ENCODE peak calls at places on chromosomes 12 and 14, in four cellular contexts. One of them, this sample, is unnamed.
A peak's percentile ranks its signal among the peaks of the same experiment; 100 is the strongest.

GRCh38 chr14:92657457-92658142 is 90.8 kb downstream of the LGMN start:
- DNase-seq in mammary epithelial cell: no peak
- DNase-seq in sigmoid colon: peak; percentile 87
- DNase-seq in testis: peak; percentile 68
- DNase-seq in this sample: no peak

GRCh38 chr14:62179367-62180018 is 417.3 kb downstream of the SNAPC1 start:
- DNase-seq in mammary epithelial cell: peak; percentile 66
- DNase-seq in sigmoid colon: no peak
- DNase-seq in testis: peak; percentile 85
- DNase-seq in this sample: peak; percentile 83

GRCh38 chr14:29274890-29275651 is 508.5 kb downstream of the FOXG1 start:
- DNase-seq in testis: no peak
- DNase-seq in sigmoid colon: no peak
- DNase-seq in mammary epithelial cell: no peak
- DNase-seq in this sample: no peak

GRCh38 chr12:107122452-107122958 is 29.2 kb upstream of the CRY1 start:
- DNase-seq in testis: no peak
- DNase-seq in mammary epithelial cell: no peak
- DNase-seq in sigmoid colon: no peak
- DNase-seq in this sample: no peak

GRCh38 chr12:53324113-53324778 is 2.8 kb upstream of the AAAS start:
- DNase-seq in testis: peak; percentile 51
- DNase-seq in sigmoid colon: no peak
- DNase-seq in mammary epithelial cell: peak; percentile 14
- DNase-seq in this sample: no peak

GRCh38 chr14:98408713-98409112 is 863.3 kb downstream of the BCL11B start:
- DNase-seq in mammary epithelial cell: no peak
- DNase-seq in sigmoid colon: no peak
- DNase-seq in testis: no peak
- DNase-seq in this sample: no peak

GRCh38 chr14:104388631-104389325 is 190.8 kb upstream of the C14orf180 start:
- DNase-seq in mammary epithelial cell: no peak
- DNase-seq in sigmoid colon: peak; percentile 60
- DNase-seq in testis: peak; percentile 5
- DNase-seq in this sample: no peak

GRCh38 chr14:51652168-51653095 is 722 bp downstream of the FRMD6 start:
- DNase-seq in testis: peak; percentile 71
- DNase-seq in sigmoid colon: peak; percentile 76
- DNase-seq in mammary epithelial cell: no peak
- DNase-seq in this sample: no peak

GRCh38 chr12:69947123-69947522 is 122.1 kb downstream of the MYRFL start:
- DNase-seq in mammary epithelial cell: no peak
- DNase-seq in sigmoid colon: no peak
- DNase-seq in testis: no peak
- DNase-seq in this sample: no peak

GRCh38 chr12:115763376-115763775 is 514.1 kb downstream of the MED13L start:
- DNase-seq in testis: peak; percentile 24
- DNase-seq in mammary epithelial cell: no peak
- DNase-seq in sigmoid colon: no peak
- DNase-seq in this sample: no peak

GRCh38 chr14:53411110-53411509 is 258.0 kb upstream of the DDHD1 start:
- DNase-seq in mammary epithelial cell: no peak
- DNase-seq in sigmoid colon: no peak
- DNase-seq in testis: no peak
- DNase-seq in this sample: peak; percentile 28

GRCh38 chr12:18146375-18146774 is 56.4 kb upstream of the RERGL start:
- DNase-seq in mammary epithelial cell: no peak
- DNase-seq in sigmoid colon: no peak
- DNase-seq in testis: no peak
- DNase-seq in this sample: no peak

GRCh38 chr12:24767016-24767415 is 181.9 kb downstream of the BCAT1 start:
- DNase-seq in testis: no peak
- DNase-seq in sigmoid colon: no peak
- DNase-seq in mammary epithelial cell: peak; percentile 90
- DNase-seq in this sample: no peak

GRCh38 chr12:42360747-42361403 is 34.9 kb downstream of the PPHLN1 start:
- DNase-seq in mammary epithelial cell: no peak
- DNase-seq in testis: no peak
- DNase-seq in sigmoid colon: no peak
- DNase-seq in this sample: peak; percentile 13

GRCh38 chr14:74720526-74720925 is 7.6 kb downstream of the FCF1 start:
- DNase-seq in sigmoid colon: no peak
- DNase-seq in testis: no peak
- DNase-seq in mammary epithelial cell: no peak
- DNase-seq in this sample: peak; percentile 6

GRCh38 chr14:54040851-54041250 is 84.2 kb upstream of the BMP4 start:
- DNase-seq in testis: no peak
- DNase-seq in sigmoid colon: no peak
- DNase-seq in mammary epithelial cell: peak; percentile 1
- DNase-seq in this sample: no peak

GRCh38 chr12:76556373-76556772 is 3.2 kb downstream of the OSBPL8 start:
- DNase-seq in testis: no peak
- DNase-seq in sigmoid colon: no peak
- DNase-seq in mammary epithelial cell: no peak
- DNase-seq in this sample: no peak

GRCh38 chr14:49975799-49976198 is 82.9 kb downstream of the ARF6 start:
- DNase-seq in testis: no peak
- DNase-seq in sigmoid colon: no peak
- DNase-seq in mammary epithelial cell: no peak
- DNase-seq in this sample: no peak

GRCh38 chr12:28611115-28611435 is 420.8 kb downstream of the CCDC91 start:
- DNase-seq in sigmoid colon: no peak
- DNase-seq in mammary epithelial cell: peak; percentile 91
- DNase-seq in testis: no peak
- DNase-seq in this sample: peak; percentile 94

GRCh38 chr14:98694541-98694940 is 577.5 kb downstream of the BCL11B start:
- DNase-seq in mammary epithelial cell: no peak
- DNase-seq in sigmoid colon: no peak
- DNase-seq in testis: no peak
- DNase-seq in this sample: no peak

GRCh38 chr14:74292061-74292460 is 10.7 kb downstream of the ABCD4 start:
- DNase-seq in mammary epithelial cell: no peak
- DNase-seq in sigmoid colon: no peak
- DNase-seq in testis: no peak
- DNase-seq in this sample: no peak

GRCh38 chr12:57758566-57759359 is 3.9 kb downstream of the MARCHF9 start:
- DNase-seq in mammary epithelial cell: no peak
- DNase-seq in testis: no peak
- DNase-seq in sigmoid colon: peak; percentile 54
- DNase-seq in this sample: no peak

GRCh38 chr12:67790660-67791059 is 142.1 kb downstream of the DYRK2 start:
- DNase-seq in mammary epithelial cell: no peak
- DNase-seq in testis: no peak
- DNase-seq in sigmoid colon: no peak
- DNase-seq in this sample: no peak

GRCh38 chr12:47939009-47939601 is 24.3 kb upstream of the TMEM106C start:
- DNase-seq in testis: peak; percentile 26
- DNase-seq in mammary epithelial cell: no peak
- DNase-seq in sigmoid colon: peak; percentile 40
- DNase-seq in this sample: no peak

GRCh38 chr14:21520718-21521117 is 5.4 kb downstream of the SALL2 start:
- DNase-seq in mammary epithelial cell: no peak
- DNase-seq in sigmoid colon: no peak
- DNase-seq in testis: no peak
- DNase-seq in this sample: no peak
- H3K4me1 ChIP-seq in mammary epithelial cell: no peaks in the 10 kb centered on the region
- H3K4me1 ChIP-seq in sigmoid colon: no peaks in the 10 kb centered on the region
- H3K4me1 ChIP-seq in testis: peaks cover 5% of the 10 kb centered on the region
- H3K4me1 ChIP-seq in this sample: peaks cover 12% of the 10 kb centered on the region

DNA sequence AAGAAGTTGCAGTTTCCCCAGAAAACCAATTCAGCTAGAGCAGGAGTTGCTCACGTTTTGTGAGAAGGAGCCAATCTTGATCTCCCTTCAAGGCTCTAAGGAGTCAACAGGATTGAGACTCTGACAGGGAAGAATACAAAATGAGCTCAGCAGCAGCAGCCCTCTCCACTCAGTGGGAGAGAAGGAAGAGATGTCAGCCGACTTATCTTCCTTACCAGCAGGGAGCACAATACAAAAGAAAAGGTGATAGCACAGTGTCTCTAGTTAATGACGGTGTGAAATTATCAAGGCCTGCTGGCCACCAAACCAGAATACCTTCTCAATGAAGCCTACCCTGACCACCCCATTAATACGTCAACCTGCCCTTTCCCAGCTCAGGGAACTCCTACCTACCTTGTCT is 223.6 kb upstream of the TMPO start:
- DNase-seq in testis: peak; percentile 20
- DNase-seq in mammary epithelial cell: no peak
- DNase-seq in sigmoid colon: no peak
- DNase-seq in this sample: no peak
- H3K4me1 ChIP-seq in testis: peaks cover 6% of the 10 kb centered on the region
- H3K4me1 ChIP-seq in mammary epithelial cell: no peaks in the 10 kb centered on the region
- H3K4me1 ChIP-seq in sigmoid colon: no peaks in the 10 kb centered on the region
- H3K4me1 ChIP-seq in this sample: no peaks in the 10 kb centered on the region

GRCh38 chr12:71945121-71945520 is 6.5 kb downstream of the TPH2 start:
- DNase-seq in mammary epithelial cell: no peak
- DNase-seq in sigmoid colon: no peak
- DNase-seq in testis: no peak
- DNase-seq in this sample: no peak
- H3K4me1 ChIP-seq in mammary epithelial cell: peaks cover 3% of the 10 kb centered on the region
- H3K4me1 ChIP-seq in sigmoid colon: no peaks in the 10 kb centered on the region
- H3K4me1 ChIP-seq in testis: no peaks in the 10 kb centered on the region
- H3K4me1 ChIP-seq in this sample: no peaks in the 10 kb centered on the region

DNA sequence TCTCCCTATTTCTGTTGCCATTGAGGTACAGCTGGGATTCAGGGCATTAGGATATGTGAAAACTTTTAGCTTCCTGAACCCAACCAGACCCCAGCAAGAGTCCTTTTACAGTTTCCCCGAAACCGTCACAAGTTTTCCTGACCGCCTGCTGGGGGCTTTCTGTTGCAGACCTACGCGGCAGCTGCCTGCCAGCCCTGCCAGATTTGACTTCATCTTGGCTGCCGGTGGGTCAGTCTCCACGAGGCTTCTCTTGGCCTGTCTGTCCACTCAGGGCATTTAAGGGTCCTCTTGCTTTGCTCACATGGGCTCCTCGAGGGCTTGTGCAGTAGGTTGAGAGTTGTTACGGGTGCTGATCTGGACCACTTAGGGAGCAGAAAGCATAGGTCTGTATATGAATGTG is 17.2 kb downstream of the ETV6 start:
- DNase-seq in testis: no peak
- DNase-seq in sigmoid colon: no peak
- DNase-seq in mammary epithelial cell: no peak
- DNase-seq in this sample: no peak
- H3K4me1 ChIP-seq in testis: peaks cover 17% of the 10 kb centered on the region
- H3K4me1 ChIP-seq in sigmoid colon: no peaks in the 10 kb centered on the region
- H3K4me1 ChIP-seq in mammary epithelial cell: peaks cover 10% of the 10 kb centered on the region
- H3K4me1 ChIP-seq in this sample: peaks cover 33% of the 10 kb centered on the region

DNA sequence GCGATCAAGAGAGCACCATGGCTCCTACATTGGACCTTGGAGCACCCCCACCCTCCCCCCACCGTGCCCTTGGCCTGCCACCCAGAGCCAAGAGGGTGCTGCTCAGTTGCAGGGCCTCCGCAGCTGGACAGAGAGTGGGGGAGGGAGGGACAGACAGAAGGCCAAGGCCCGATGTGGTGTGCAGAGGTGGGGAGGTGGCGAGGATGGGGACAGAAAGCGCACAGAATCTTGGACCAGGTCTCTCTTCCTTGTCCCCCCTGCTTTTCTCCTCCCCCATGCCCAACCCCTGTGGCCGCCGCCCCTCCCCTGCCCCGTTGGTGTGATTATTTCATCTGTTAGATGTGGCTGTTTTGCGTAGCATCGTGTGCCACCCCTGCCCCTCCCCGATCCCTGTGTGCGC is 1.8 kb upstream of the RNU7-1 start:
- DNase-seq in testis: no peak
- DNase-seq in sigmoid colon: no peak
- DNase-seq in mammary epithelial cell: no peak
- DNase-seq in this sample: no peak
- H3K4me1 ChIP-seq in testis: peaks cover 47% of the 10 kb centered on the region
- H3K4me1 ChIP-seq in sigmoid colon: no peaks in the 10 kb centered on the region
- H3K4me1 ChIP-seq in mammary epithelial cell: peaks cover 39% of the 10 kb centered on the region
- H3K4me1 ChIP-seq in this sample: peaks cover 8% of the 10 kb centered on the region

GRCh38 chr12:120364487-120364886 is 4.5 kb downstream of the MSI1 start:
- DNase-seq in mammary epithelial cell: no peak
- DNase-seq in sigmoid colon: no peak
- DNase-seq in testis: no peak
- DNase-seq in this sample: no peak
- H3K4me1 ChIP-seq in mammary epithelial cell: no peaks in the 10 kb centered on the region
- H3K4me1 ChIP-seq in sigmoid colon: no peaks in the 10 kb centered on the region
- H3K4me1 ChIP-seq in testis: peaks cover 12% of the 10 kb centered on the region
- H3K4me1 ChIP-seq in this sample: peaks cover 23% of the 10 kb centered on the region

DNA sequence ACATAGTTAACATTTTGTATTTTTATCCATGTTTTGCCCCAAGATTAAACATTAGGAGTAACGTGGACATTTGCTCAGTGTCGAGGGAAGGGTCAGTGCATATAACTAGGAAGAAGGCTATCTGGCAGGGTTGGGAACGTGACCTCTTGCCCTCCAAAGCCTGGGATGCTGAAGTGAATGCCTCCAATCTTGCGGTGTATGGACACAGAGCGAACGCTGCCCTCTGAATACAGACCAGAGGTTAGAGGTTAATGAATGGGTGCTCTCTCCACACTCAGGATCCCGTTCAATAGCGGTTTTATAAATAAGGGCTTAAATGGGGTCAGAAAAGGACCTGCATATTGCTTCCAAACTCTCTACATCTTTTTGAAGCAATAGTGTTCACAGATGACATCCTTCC is 14.3 kb downstream of the FBXL14 start:
- DNase-seq in sigmoid colon: no peak
- DNase-seq in mammary epithelial cell: no peak
- DNase-seq in testis: no peak
- DNase-seq in this sample: no peak
- H3K4me1 ChIP-seq in sigmoid colon: no peaks in the 10 kb centered on the region
- H3K4me1 ChIP-seq in mammary epithelial cell: peaks cover 10% of the 10 kb centered on the region
- H3K4me1 ChIP-seq in testis: peaks cover 31% of the 10 kb centered on the region
- H3K4me1 ChIP-seq in this sample: peaks cover 88% of the 10 kb centered on the region

DNA sequence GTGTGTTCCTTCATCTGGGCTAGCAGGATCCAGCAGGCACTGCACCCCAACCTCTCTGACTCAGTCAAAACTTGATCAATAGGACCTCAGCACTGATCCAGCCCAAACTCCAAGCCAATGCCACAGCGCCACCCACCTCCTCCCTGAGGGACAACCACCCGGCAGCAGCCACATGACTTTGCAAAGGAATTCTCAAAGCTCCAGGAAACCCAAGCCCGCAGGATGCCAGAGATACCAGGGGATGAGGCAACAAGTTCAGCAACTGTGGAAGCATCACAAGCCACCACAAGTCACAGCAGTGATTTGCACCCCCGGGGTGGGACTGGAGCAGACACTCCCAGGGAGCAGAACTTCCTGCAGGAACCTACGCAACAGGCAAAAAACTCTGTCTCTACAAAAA is 37.3 kb downstream of the ACTN1 start:
- DNase-seq in testis: no peak
- DNase-seq in mammary epithelial cell: peak; percentile 96
- DNase-seq in sigmoid colon: peak; percentile 83
- DNase-seq in this sample: peak; percentile 78
- H3K4me1 ChIP-seq in testis: peaks cover 27% of the 10 kb centered on the region
- H3K4me1 ChIP-seq in mammary epithelial cell: peaks cover 100% of the 10 kb centered on the region
- H3K4me1 ChIP-seq in sigmoid colon: no peaks in the 10 kb centered on the region
- H3K4me1 ChIP-seq in this sample: peaks cover 65% of the 10 kb centered on the region

GRCh38 chr14:56724013-56724412 is 86.3 kb downstream of the OTX2 start:
- DNase-seq in testis: no peak
- DNase-seq in mammary epithelial cell: no peak
- DNase-seq in sigmoid colon: no peak
- DNase-seq in this sample: no peak
- H3K4me1 ChIP-seq in testis: no peaks in the 10 kb centered on the region
- H3K4me1 ChIP-seq in mammary epithelial cell: no peaks in the 10 kb centered on the region
- H3K4me1 ChIP-seq in sigmoid colon: no peaks in the 10 kb centered on the region
- H3K4me1 ChIP-seq in this sample: no peaks in the 10 kb centered on the region

This sample was measured in cardiac muscle cell.